ENCODE peak calls at places on chromosomes 3 and 15, in nine cellular contexts. One of them, this sample, is unnamed.

GRCh38 chr3:9721015-9721697 is 10.4 kb upstream of the BRPF1 start:
- DNase-seq in HCT116: no peak
- DNase-seq in AG09309: no peak
- DNase-seq in GM12865: no peak
- DNase-seq in Karpas-422: peak
- DNase-seq in dorsolateral prefrontal cortex: no peak
- DNase-seq in heart left ventricle: no peak
- DNase-seq in H7: no peak
- DNase-seq in PC-9: no peak
- DNase-seq in this sample: no peak

GRCh38 chr3:188303286-188303799 is 149.4 kb downstream of the LPP start:
- DNase-seq in PC-9: no peak
- DNase-seq in Karpas-422: no peak
- DNase-seq in dorsolateral prefrontal cortex: no peak
- DNase-seq in HCT116: no peak
- DNase-seq in GM12865: no peak
- DNase-seq in H7: no peak
- DNase-seq in heart left ventricle: no peak
- DNase-seq in AG09309: no peak
- DNase-seq in this sample: no peak

GRCh38 chr15:50224606-50225005 is 40.9 kb downstream of the HDC start:
- DNase-seq in H7: no peak
- DNase-seq in dorsolateral prefrontal cortex: no peak
- DNase-seq in Karpas-422: no peak
- DNase-seq in HCT116: no peak
- DNase-seq in AG09309: no peak
- DNase-seq in PC-9: no peak
- DNase-seq in GM12865: no peak
- DNase-seq in heart left ventricle: no peak
- DNase-seq in this sample: no peak

GRCh38 chr3:17179381-17180205 is 294.8 kb downstream of the PLCL2 start:
- DNase-seq in GM12865: peak
- DNase-seq in dorsolateral prefrontal cortex: no peak
- DNase-seq in Karpas-422: peak
- DNase-seq in PC-9: no peak
- DNase-seq in HCT116: no peak
- DNase-seq in AG09309: no peak
- DNase-seq in H7: no peak
- DNase-seq in heart left ventricle: no peak
- DNase-seq in this sample: no peak

GRCh38 chr3:159620873-159621272 is 367.8 kb upstream of the IL12A start:
- DNase-seq in PC-9: peak
- DNase-seq in GM12865: no peak
- DNase-seq in HCT116: peak
- DNase-seq in dorsolateral prefrontal cortex: no peak
- DNase-seq in heart left ventricle: no peak
- DNase-seq in H7: no peak
- DNase-seq in Karpas-422: no peak
- DNase-seq in AG09309: peak
- DNase-seq in this sample: no peak

GRCh38 chr15:51311510-51311909 is 26.9 kb downstream of the CYP19A1 start:
- DNase-seq in HCT116: no peak
- DNase-seq in PC-9: no peak
- DNase-seq in AG09309: no peak
- DNase-seq in heart left ventricle: no peak
- DNase-seq in GM12865: no peak
- DNase-seq in H7: no peak
- DNase-seq in dorsolateral prefrontal cortex: no peak
- DNase-seq in Karpas-422: no peak
- DNase-seq in this sample: no peak

GRCh38 chr3:152071924-152072323 is 196.8 kb upstream of the MBNL1 start:
- DNase-seq in GM12865: peak
- DNase-seq in PC-9: no peak
- DNase-seq in AG09309: peak
- DNase-seq in heart left ventricle: no peak
- DNase-seq in HCT116: peak
- DNase-seq in H7: peak
- DNase-seq in Karpas-422: peak
- DNase-seq in dorsolateral prefrontal cortex: no peak
- DNase-seq in this sample: no peak

GRCh38 chr15:70698991-70699390 is 64.4 kb downstream of the UACA start:
- DNase-seq in H7: no peak
- DNase-seq in AG09309: no peak
- DNase-seq in Karpas-422: peak
- DNase-seq in PC-9: no peak
- DNase-seq in HCT116: no peak
- DNase-seq in GM12865: no peak
- DNase-seq in dorsolateral prefrontal cortex: no peak
- DNase-seq in heart left ventricle: no peak
- DNase-seq in this sample: no peak

GRCh38 chr3:110806924-110807323 is 264.7 kb upstream of the NECTIN3 start:
- DNase-seq in heart left ventricle: no peak
- DNase-seq in H7: no peak
- DNase-seq in AG09309: no peak
- DNase-seq in dorsolateral prefrontal cortex: no peak
- DNase-seq in PC-9: no peak
- DNase-seq in Karpas-422: no peak
- DNase-seq in GM12865: no peak
- DNase-seq in HCT116: no peak
- DNase-seq in this sample: no peak

GRCh38 chr3:193585530-193585929 is 7.5 kb upstream of the OPA1 start:
- DNase-seq in GM12865: no peak
- DNase-seq in PC-9: peak
- DNase-seq in AG09309: no peak
- DNase-seq in Karpas-422: no peak
- DNase-seq in HCT116: no peak
- DNase-seq in heart left ventricle: no peak
- DNase-seq in H7: no peak
- DNase-seq in dorsolateral prefrontal cortex: no peak
- DNase-seq in this sample: no peak
- H3K4me3 ChIP-seq in GM12865: no peak
- H3K4me3 ChIP-seq in PC-9: no peak
- H3K4me3 ChIP-seq in AG09309: no peak
- H3K4me3 ChIP-seq in Karpas-422: no peak
- H3K4me3 ChIP-seq in HCT116: no peak
- H3K4me3 ChIP-seq in heart left ventricle: no peak
- H3K4me3 ChIP-seq in H7: no peak
- H3K4me3 ChIP-seq in dorsolateral prefrontal cortex: no peak
- H3K4me3 ChIP-seq in this sample: no peak

DNA sequence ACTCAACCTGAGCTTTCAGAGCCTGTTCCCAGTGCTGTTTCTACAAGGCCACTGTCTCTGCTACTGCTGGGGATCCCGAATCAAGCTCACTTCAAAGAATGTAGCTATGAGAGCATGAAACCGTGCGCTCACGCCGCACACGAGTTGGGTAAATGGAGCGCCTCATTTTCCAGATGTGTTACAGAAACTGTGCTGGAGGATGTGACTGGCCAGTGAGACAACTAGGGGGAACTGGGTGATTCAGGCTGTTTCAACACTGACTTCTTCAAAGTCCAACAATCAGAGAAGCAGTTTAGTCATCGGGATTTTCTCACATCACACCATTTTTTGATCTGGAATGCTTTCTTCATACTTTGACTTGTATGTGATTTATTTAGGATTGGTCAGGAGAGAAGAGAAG is 3.5 kb downstream of the ZNF710 start:
- DNase-seq in GM12865: peak
- DNase-seq in H7: no peak
- DNase-seq in PC-9: peak
- DNase-seq in heart left ventricle: no peak
- DNase-seq in dorsolateral prefrontal cortex: no peak
- DNase-seq in HCT116: no peak
- DNase-seq in Karpas-422: no peak
- DNase-seq in AG09309: peak
- DNase-seq in this sample: peak
- H3K4me3 ChIP-seq in GM12865: peak
- H3K4me3 ChIP-seq in H7: no peak
- H3K4me3 ChIP-seq in PC-9: peak
- H3K4me3 ChIP-seq in heart left ventricle: peak
- H3K4me3 ChIP-seq in dorsolateral prefrontal cortex: no peak
- H3K4me3 ChIP-seq in HCT116: no peak
- H3K4me3 ChIP-seq in Karpas-422: no peak
- H3K4me3 ChIP-seq in AG09309: no peak
- H3K4me3 ChIP-seq in this sample: no peak

GRCh38 chr3:38133557-38134405 is 3.1 kb downstream of the ACAA1 start:
- DNase-seq in Karpas-422: no peak
- DNase-seq in HCT116: no peak
- DNase-seq in heart left ventricle: no peak
- DNase-seq in GM12865: no peak
- DNase-seq in AG09309: no peak
- DNase-seq in H7: no peak
- DNase-seq in PC-9: peak
- DNase-seq in dorsolateral prefrontal cortex: no peak
- DNase-seq in this sample: no peak
- H3K4me3 ChIP-seq in Karpas-422: no peak
- H3K4me3 ChIP-seq in HCT116: no peak
- H3K4me3 ChIP-seq in heart left ventricle: no peak
- H3K4me3 ChIP-seq in GM12865: no peak
- H3K4me3 ChIP-seq in AG09309: no peak
- H3K4me3 ChIP-seq in H7: no peak
- H3K4me3 ChIP-seq in PC-9: no peak
- H3K4me3 ChIP-seq in dorsolateral prefrontal cortex: no peak
- H3K4me3 ChIP-seq in this sample: no peak

GRCh38 chr15:57031605-57032004 is 113.2 kb downstream of the TCF12 start:
- DNase-seq in AG09309: no peak
- DNase-seq in PC-9: no peak
- DNase-seq in H7: peak
- DNase-seq in Karpas-422: no peak
- DNase-seq in HCT116: no peak
- DNase-seq in heart left ventricle: no peak
- DNase-seq in GM12865: peak
- DNase-seq in dorsolateral prefrontal cortex: no peak
- DNase-seq in this sample: peak
- H3K4me3 ChIP-seq in AG09309: no peak
- H3K4me3 ChIP-seq in PC-9: no peak
- H3K4me3 ChIP-seq in H7: no peak
- H3K4me3 ChIP-seq in Karpas-422: no peak
- H3K4me3 ChIP-seq in HCT116: no peak
- H3K4me3 ChIP-seq in heart left ventricle: no peak
- H3K4me3 ChIP-seq in GM12865: no peak
- H3K4me3 ChIP-seq in dorsolateral prefrontal cortex: no peak
- H3K4me3 ChIP-seq in this sample: no peak

DNA sequence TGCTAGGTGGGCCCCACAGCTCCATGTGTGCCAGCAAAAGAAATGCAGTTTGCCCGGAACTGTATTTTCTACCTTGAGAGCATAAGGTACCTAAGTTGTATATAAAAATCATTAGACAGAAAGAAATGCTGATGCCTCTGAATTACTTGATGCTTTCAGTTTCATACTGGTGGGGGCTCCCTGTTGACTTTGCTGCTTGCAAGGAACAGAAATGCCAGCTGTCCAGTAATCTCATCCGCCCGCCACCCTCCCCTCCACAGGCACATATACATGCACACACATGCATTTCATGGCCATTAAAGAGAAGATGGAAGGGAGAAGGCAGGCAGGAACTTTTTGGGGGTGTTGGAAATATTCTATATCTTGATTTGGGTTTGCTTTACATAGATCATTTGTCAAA is 38.4 kb downstream of the LIMD1 start:
- DNase-seq in heart left ventricle: no peak
- DNase-seq in H7: no peak
- DNase-seq in Karpas-422: no peak
- DNase-seq in PC-9: no peak
- DNase-seq in GM12865: no peak
- DNase-seq in HCT116: no peak
- DNase-seq in AG09309: no peak
- DNase-seq in dorsolateral prefrontal cortex: no peak
- DNase-seq in this sample: no peak
- H3K4me3 ChIP-seq in heart left ventricle: no peak
- H3K4me3 ChIP-seq in H7: no peak
- H3K4me3 ChIP-seq in Karpas-422: no peak
- H3K4me3 ChIP-seq in PC-9: no peak
- H3K4me3 ChIP-seq in GM12865: no peak
- H3K4me3 ChIP-seq in HCT116: no peak
- H3K4me3 ChIP-seq in AG09309: no peak
- H3K4me3 ChIP-seq in dorsolateral prefrontal cortex: no peak
- H3K4me3 ChIP-seq in this sample: no peak

DNA sequence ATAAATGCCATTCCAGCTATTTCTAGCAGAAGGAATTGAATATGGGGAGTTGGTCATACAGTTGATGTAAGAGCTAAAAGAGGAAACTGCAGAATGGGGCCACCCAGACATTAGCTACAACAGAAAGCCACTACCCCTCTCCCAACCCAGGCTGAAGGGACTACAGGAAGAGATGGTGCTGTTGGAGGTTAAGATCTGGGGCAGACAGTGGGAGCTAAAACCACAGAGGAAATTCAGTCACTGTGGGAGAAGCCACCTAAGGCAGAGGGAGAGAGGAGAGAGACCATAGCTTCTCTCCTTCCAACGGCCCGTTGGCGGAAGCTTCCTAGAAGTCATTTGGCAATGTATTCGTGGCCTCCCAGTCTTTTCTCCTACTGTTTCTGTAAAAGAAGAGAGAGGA is 133.7 kb upstream of the RARB start:
- DNase-seq in PC-9: no peak
- DNase-seq in AG09309: no peak
- DNase-seq in Karpas-422: no peak
- DNase-seq in GM12865: no peak
- DNase-seq in HCT116: no peak
- DNase-seq in dorsolateral prefrontal cortex: no peak
- DNase-seq in heart left ventricle: no peak
- DNase-seq in H7: no peak
- DNase-seq in this sample: no peak
- H3K4me3 ChIP-seq in PC-9: no peak
- H3K4me3 ChIP-seq in AG09309: no peak
- H3K4me3 ChIP-seq in Karpas-422: no peak
- H3K4me3 ChIP-seq in GM12865: no peak
- H3K4me3 ChIP-seq in HCT116: no peak
- H3K4me3 ChIP-seq in dorsolateral prefrontal cortex: no peak
- H3K4me3 ChIP-seq in heart left ventricle: no peak
- H3K4me3 ChIP-seq in H7: no peak
- H3K4me3 ChIP-seq in this sample: no peak

GRCh38 chr3:66495633-66496032 is 5.2 kb downstream of the LRIG1 start:
- DNase-seq in AG09309: no peak
- DNase-seq in H7: peak
- DNase-seq in Karpas-422: no peak
- DNase-seq in GM12865: no peak
- DNase-seq in HCT116: no peak
- DNase-seq in PC-9: no peak
- DNase-seq in dorsolateral prefrontal cortex: no peak
- DNase-seq in heart left ventricle: no peak
- DNase-seq in this sample: no peak

GRCh38 chr3:66496731-66497130 is 4.1 kb downstream of the LRIG1 start:
- DNase-seq in dorsolateral prefrontal cortex: no peak
- DNase-seq in GM12865: no peak
- DNase-seq in HCT116: no peak
- DNase-seq in PC-9: no peak
- DNase-seq in AG09309: no peak
- DNase-seq in Karpas-422: no peak
- DNase-seq in heart left ventricle: no peak
- DNase-seq in H7: no peak
- DNase-seq in this sample: no peak

GRCh38 chr3:66497982-66498671 is 2.7 kb downstream of the LRIG1 start:
- DNase-seq in GM12865: no peak
- DNase-seq in Karpas-422: no peak
- DNase-seq in AG09309: no peak
- DNase-seq in heart left ventricle: no peak
- DNase-seq in H7: no peak
- DNase-seq in HCT116: no peak
- DNase-seq in dorsolateral prefrontal cortex: no peak
- DNase-seq in PC-9: no peak
- DNase-seq in this sample: no peak

GRCh38 chr3:66498718-66499611 is 1.9 kb downstream of the LRIG1 start:
- DNase-seq in heart left ventricle: no peak
- DNase-seq in dorsolateral prefrontal cortex: no peak
- DNase-seq in H7: no peak
- DNase-seq in GM12865: no peak
- DNase-seq in Karpas-422: peak
- DNase-seq in AG09309: no peak
- DNase-seq in HCT116: no peak
- DNase-seq in PC-9: no peak
- DNase-seq in this sample: no peak

GRCh38 chr3:66497288-66497972 is 3.4 kb downstream of the LRIG1 start:
- DNase-seq in H7: no peak
- DNase-seq in heart left ventricle: no peak
- DNase-seq in Karpas-422: no peak
- DNase-seq in PC-9: no peak
- DNase-seq in GM12865: no peak
- DNase-seq in HCT116: no peak
- DNase-seq in dorsolateral prefrontal cortex: no peak
- DNase-seq in AG09309: no peak
- DNase-seq in this sample: no peak
- H3K4me3 ChIP-seq in H7: no peak
- H3K4me3 ChIP-seq in heart left ventricle: peak
- H3K4me3 ChIP-seq in Karpas-422: peak
- H3K4me3 ChIP-seq in PC-9: no peak
- H3K4me3 ChIP-seq in GM12865: no peak
- H3K4me3 ChIP-seq in HCT116: no peak
- H3K4me3 ChIP-seq in dorsolateral prefrontal cortex: peak
- H3K4me3 ChIP-seq in AG09309: no peak
- H3K4me3 ChIP-seq in this sample: no peak